ENCODE peak calls at places on chromosomes 1 and 21, in five cellular contexts. G, S, O, Z and P are unnamed samples.

GRCh38 chr1:24868016-24868875 is 61.8 kb downstream of the RUNX3 start:
- DNase-seq in O (no peak), G (no peak), S (no peak), Z (no peak), P (peak)

GRCh38 chr1:93489756-93490155 is 41.8 kb downstream of the FNBP1L start:
- DNase-seq in G (no peak), Z (no peak), S (no peak), O (no peak), P (no peak)

GRCh38 chr1:197622371-197622770 is 152.9 kb downstream of the DENND1B start:
- DNase-seq in S (no peak), Z (no peak), O (no peak), G (no peak), P (no peak)

GRCh38 chr1:172708452-172708851 is 49.5 kb downstream of the FASLG start:
- DNase-seq in O (no peak), G (no peak), S (no peak), Z (no peak), P (no peak)

GRCh38 chr1:20446796-20447195 is 39.2 kb downstream of the CAMK2N1 start:
- DNase-seq in G (no peak), S (no peak), O (no peak), Z (no peak), P (no peak)

GRCh38 chr1:33228935-33229487 is 27.3 kb upstream of the ZNF362 start:
- DNase-seq in Z (no peak), G (peak), S (no peak), O (no peak), P (no peak)

GRCh38 chr1:154698320-154699096 is 90.5 kb upstream of the ADAR start:
- DNase-seq in O (no peak), S (no peak), G (no peak), Z (no peak), P (no peak)

GRCh38 chr1:20440785-20441200 is 45.2 kb downstream of the CAMK2N1 start:
- DNase-seq in O (peak), G (no peak), Z (peak), S (peak), P (peak)

GRCh38 chr1:214551052-214551435 is 358 bp downstream of the PTPN14 start:
- DNase-seq in Z (peak), S (peak), O (no peak), G (no peak), P (no peak)

GRCh38 chr1:210633636-210634035 is 304.9 kb downstream of the HHAT start:
- DNase-seq in O (no peak), Z (peak), G (no peak), S (no peak), P (no peak)

GRCh38 chr1:24805534-24806301 is 60.5 kb downstream of the CLIC4 start:
- DNase-seq in Z (no peak), O (no peak), G (peak), S (no peak), P (no peak)

GRCh38 chr1:196178083-196178635 is 430.1 kb downstream of the KCNT2 start:
- DNase-seq in Z (no peak), S (no peak), G (no peak), O (no peak), P (no peak)

GRCh38 chr1:228364068-228364705 is 42.4 kb downstream of the TRIM11 start:
- DNase-seq in G (no peak), S (peak), O (no peak), Z (peak), P (no peak)

GRCh38 chr1:169483500-169483966 is 2.2 kb downstream of the SLC19A2 start:
- DNase-seq in O (no peak), Z (no peak), S (peak), G (no peak), P (no peak)

GRCh38 chr1:212002536-212002935 is 32.8 kb downstream of the INTS7 start:
- DNase-seq in Z (no peak), O (no peak), S (no peak), G (no peak), P (no peak)

GRCh38 chr1:192554904-192555303 is 20.7 kb upstream of the RGS1 start:
- DNase-seq in S (no peak), O (no peak), G (no peak), Z (no peak), P (no peak)

GRCh38 chr1:12552111-12552888 is 65.7 kb downstream of the DHRS3 start:
- DNase-seq in Z (no peak), O (no peak), S (no peak), G (no peak), P (peak)

GRCh38 chr1:150563340-150564038 is 14.3 kb downstream of the ADAMTSL4 start:
- DNase-seq in O (no peak), Z (peak), G (no peak), S (no peak), P (peak)
- TF ChIP-seq CTCF in O (no peak), Z (no peak), G (no peak), S (no peak), P (no peak)

DNA sequence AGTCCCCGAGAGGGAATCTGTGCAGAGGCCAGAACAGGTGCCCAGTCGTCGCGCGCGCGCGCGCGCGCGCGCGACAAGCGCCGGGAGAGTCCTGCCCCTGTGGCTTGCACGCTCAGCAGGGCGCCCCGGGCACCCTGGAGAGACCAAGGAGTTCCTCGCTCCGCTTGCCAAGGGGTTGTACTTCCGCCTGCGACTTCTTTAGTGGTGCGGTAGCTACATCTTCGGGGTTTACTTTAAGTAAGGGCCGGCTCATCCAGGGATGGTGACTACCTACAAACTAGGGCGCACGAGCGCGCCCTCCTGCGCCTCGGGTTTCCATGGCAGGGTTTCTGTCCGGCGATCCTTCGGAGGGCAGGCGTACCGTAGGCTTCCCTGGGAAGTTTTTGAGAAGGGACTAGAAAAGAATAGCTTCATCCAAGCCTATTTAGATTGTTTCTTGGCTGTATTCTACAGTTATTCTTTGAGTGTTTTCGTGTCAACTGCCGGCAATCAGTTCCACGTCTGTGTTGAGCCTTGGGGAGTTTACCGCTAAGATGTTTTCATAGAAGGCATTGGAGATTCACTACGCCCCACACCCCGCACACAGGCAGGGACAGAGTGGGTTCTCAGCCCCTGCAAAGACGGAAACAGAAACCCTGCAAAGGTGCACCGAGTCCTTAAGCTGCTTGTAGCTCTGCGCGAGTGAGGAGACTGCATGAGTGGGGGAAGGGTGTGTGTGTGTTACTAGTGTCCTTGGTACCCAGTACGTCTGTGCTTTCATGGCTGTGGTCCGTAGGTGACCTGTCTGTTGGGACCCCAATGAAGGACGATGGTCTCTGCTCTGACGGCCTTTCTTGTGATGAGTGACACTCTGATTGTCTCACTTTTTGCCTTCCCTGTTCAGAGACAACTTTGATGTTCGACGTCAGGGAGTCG is 1.7 kb downstream of the LHX4 start:
- DNase-seq in Z (no peak), O (peak), S (no peak), G (no peak), P (no peak)
- TF ChIP-seq CTCF in Z (no peak), O (no peak), S (no peak), G (no peak), P (no peak)

DNA sequence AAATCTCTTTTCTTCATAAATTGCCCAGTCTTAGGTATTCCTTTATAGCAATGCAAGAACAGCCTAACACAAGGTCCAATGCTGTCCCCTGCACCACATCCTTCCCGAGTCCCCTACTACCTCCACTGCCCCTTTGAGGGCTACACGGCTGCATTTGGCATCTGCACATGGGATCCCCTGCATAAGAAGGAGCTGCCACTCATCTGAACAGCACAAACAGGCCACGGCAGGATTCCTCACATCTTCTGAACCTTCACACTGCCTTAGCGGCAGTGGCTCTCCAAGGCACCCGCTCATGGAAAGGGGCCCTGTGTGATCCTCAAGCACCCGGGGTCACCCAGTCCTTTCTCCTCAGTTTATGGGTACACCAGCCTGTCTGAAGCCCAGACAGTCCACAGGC is 29.2 kb upstream of the BACE2 start:
- DNase-seq in G (no peak), S (no peak), Z (no peak), O (no peak), P (no peak)
- TF ChIP-seq CTCF in G (no peak), S (no peak), Z (no peak), O (no peak), P (no peak)

GRCh38 chr1:29453502-29454240 is 217.3 kb downstream of the PTPRU start:
- DNase-seq in O (peak), G (peak), Z (no peak), S (no peak), P (peak)

GRCh38 chr1:29447368-29447767 is 211.0 kb downstream of the PTPRU start:
- DNase-seq in S (no peak), Z (no peak), O (no peak), G (no peak), P (no peak)

GRCh38 chr1:29452463-29453230 is 216.3 kb downstream of the PTPRU start:
- DNase-seq in O (no peak), G (no peak), Z (no peak), S (no peak), P (peak)

GRCh38 chr1:29448456-29449317 is 212.4 kb downstream of the PTPRU start:
- DNase-seq in G (no peak), Z (no peak), O (no peak), S (no peak), P (no peak)

GRCh38 chr1:29450591-29450990 is 214.3 kb downstream of the PTPRU start:
- DNase-seq in G (no peak), Z (no peak), O (no peak), S (no peak), P (no peak)
- TF ChIP-seq CTCF in G (no peak), Z (no peak), O (no peak), S (no peak), P (no peak)

GRCh38 chr1:220884109-220884980 is 5.1 kb downstream of the HLX start:
- DNase-seq in G (no peak), Z (no peak), S (no peak), O (peak), P (peak)
- TF ChIP-seq CTCF in G (no peak), Z (no peak), S (no peak), O (no peak), P (no peak)

GRCh38 chr21:25638634-25639166 is 358 bp upstream of the JAM2 start:
- DNase-seq in Z (no peak), G (no peak), O (peak), S (no peak), P (no peak)

GRCh38 chr21:25640671-25641292 is 1.7 kb downstream of the JAM2 start:
- DNase-seq in Z (no peak), S (no peak), G (no peak), O (no peak), P (no peak)

GRCh38 chr21:25637846-25638245 is 1.2 kb upstream of the JAM2 start:
- DNase-seq in Z (no peak), G (no peak), S (no peak), O (no peak), P (no peak)

GRCh38 chr21:25639167-25639921 is at the start of gene JAM2:
- DNase-seq in Z (peak), S (peak), G (no peak), O (peak), P (peak)

GRCh38 chr21:25639922-25640670 is 1.0 kb downstream of the JAM2 start:
- DNase-seq in O (peak), S (peak), G (no peak), Z (peak), P (peak)
- TF ChIP-seq CTCF in O (no peak), S (no peak), G (no peak), Z (peak), P (no peak)

GRCh38 chr21:27525780-27526179 is 558.9 kb upstream of the ADAMTS5 start:
- DNase-seq in G (no peak), Z (no peak), O (no peak), S (no peak), P (no peak)

GRCh38 chr21:27526451-27526850 is 559.6 kb upstream of the ADAMTS5 start:
- DNase-seq in Z (peak), S (no peak), G (no peak), O (no peak), P (no peak)

GRCh38 chr21:27534211-27534610 is 567.3 kb upstream of the ADAMTS5 start:
- DNase-seq in Z (no peak), S (no peak), O (no peak), G (no peak), P (no peak)

GRCh38 chr21:27532081-27532480 is 565.2 kb upstream of the ADAMTS5 start:
- DNase-seq in G (no peak), Z (no peak), O (no peak), S (no peak), P (no peak)

DNA sequence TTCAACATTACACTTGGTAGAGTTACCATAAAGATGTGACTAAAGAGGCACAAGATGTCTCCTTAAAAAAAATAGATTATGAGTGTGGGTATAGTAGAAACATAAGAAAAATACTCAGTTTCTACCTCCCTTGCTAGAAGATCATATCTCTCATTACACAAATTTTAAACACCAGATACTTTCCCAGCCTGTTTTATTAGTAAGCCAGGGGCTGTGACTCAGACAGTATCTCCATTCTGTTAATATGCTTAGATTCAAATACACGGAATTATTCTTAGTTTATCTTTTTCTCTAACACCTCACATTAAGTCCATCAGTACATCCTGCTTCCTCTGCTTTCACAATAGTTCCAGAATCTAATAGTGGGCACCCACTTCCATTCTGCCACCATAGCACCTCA is 561.8 kb upstream of the ADAMTS5 start:
- DNase-seq in S (no peak), O (no peak), Z (no peak), G (no peak), P (no peak)
- TF ChIP-seq CTCF in S (no peak), O (no peak), Z (no peak), G (no peak), P (no peak)

DNA sequence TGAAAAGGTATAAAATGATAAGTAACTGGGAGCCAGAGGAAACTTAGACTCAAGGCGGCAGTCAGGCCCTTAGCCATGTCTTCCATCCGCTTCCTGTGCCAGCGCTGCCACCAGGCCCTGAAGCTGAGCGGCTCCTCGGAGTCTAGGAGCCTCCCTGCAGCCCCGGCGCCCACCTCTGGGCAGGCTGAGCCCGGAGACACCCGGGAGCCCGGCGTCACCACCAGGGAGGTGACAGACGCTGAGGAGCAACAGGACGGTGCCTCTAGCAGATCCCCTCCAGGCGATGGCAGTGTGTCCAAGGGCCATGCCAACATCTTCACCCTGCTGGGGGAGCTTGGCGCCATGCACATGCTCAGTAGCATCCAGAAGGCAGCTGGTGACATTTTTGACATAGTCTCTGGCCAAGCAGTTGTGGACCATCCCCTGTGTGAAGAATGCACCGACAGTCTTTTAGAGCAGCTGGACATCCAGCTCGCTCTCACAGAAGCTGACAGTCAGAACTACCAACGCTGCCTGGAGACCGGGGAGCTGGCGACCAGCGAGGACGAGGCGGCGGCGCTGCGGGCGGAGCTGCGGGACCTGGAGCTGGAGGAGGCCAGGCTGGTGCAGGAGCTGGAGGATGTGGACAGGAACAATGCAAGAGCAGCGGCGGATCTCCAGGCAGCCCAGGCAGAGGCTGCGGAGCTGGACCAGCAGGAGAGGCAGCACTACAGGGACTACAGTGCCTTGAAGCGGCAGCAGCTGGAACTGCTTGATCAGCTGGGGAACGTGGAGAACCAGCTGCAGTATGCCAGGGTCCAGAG is at the start of gene BECN2:
- DNase-seq in G (no peak), Z (no peak), O (no peak), S (no peak), P (no peak)
- TF ChIP-seq CTCF in G (no peak), Z (no peak), O (no peak), S (no peak), P (no peak)

DNA sequence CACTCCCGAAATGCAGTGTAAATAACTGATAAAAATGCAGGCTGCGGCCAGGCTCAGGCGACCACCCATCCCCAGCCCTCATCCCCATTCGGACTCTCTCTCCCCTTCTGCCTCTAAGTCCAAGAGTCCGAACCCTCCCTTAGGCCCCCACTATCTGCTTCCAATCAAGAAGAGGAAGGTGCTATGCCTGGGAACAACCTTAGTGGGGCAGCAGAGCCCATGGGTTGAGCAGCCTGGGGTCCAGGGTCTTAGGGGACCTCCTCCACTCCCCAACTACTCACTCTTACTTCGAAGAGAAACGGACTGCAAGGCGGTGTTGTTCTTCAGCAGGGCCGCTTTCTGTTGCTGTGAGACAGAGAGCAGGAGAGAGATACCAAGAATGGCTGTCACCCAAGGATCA is 12.2 kb downstream of the ARHGEF2 start:
- DNase-seq in S (no peak), O (no peak), Z (no peak), G (no peak), P (no peak)
- TF ChIP-seq CTCF in S (peak), O (no peak), Z (peak), G (no peak), P (no peak)

DNA sequence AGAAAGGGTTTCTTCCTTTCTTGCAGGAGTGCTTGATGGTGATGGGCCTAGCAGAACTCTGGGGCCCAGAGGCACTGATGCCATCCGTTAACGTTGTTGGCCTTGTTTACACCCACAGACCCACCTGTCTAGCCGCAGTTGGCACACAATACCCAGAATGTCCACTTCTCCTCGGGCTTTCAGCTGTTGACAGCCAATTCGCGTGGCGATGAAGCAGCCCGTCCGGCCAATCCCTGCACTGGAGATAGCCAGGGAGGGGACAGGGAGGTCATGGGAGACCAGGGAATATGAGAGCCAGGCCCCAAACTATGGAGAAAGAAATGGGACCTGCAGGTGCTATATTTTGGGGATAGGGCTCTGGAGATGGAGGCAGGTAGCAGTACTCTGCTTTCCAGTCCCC is 5.7 kb upstream of the ARL8A start:
- DNase-seq in O (no peak), G (no peak), Z (no peak), S (no peak), P (no peak)
- TF ChIP-seq CTCF in O (no peak), G (no peak), Z (no peak), S (no peak), P (no peak)